ENCODE peak calls at places on chromosomes 11 and 22, in four cellular contexts. O is CD4-positive, CD25-positive, alpha-beta regulatory T cell; Q is substantia nigra; B is NCI-H510A. H is an unnamed sample.

GRCh38 chr22:37336474-37337028 is 54.2 kb downstream of the CYTH4 start:
- DNase-seq in Q (no peak), B (no peak), O (no peak), H (no peak)

GRCh38 chr11:4539603-4540219 is 5.3 kb upstream of the OR52M1 start:
- DNase-seq in Q (peak), O (peak), B (no peak), H (no peak)

GRCh38 chr22:36560001-36560400 is 31.0 kb upstream of the EIF3D start:
- DNase-seq in O (no peak), B (no peak), Q (no peak), H (no peak)

GRCh38 chr11:66543263-66544107 is 2.4 kb downstream of the ZDHHC24 start:
- DNase-seq in Q (no peak), O (peak), B (no peak), H (no peak)

GRCh38 chr11:18778468-18778867 is 13.1 kb downstream of the PTPN5 start:
- DNase-seq in Q (no peak), B (no peak), O (no peak), H (no peak)

GRCh38 chr11:132718711-132719641 is 813.3 kb downstream of the OPCML start:
- DNase-seq in B (no peak), O (peak), Q (no peak), H (peak)

GRCh38 chr22:49186756-49187155 is 640.9 kb downstream of the BRD1 start:
- DNase-seq in O (no peak), B (no peak), Q (no peak), H (no peak)

GRCh38 chr22:20867179-20868099 is 8.6 kb downstream of the SNAP29 start:
- DNase-seq in O (no peak), Q (no peak), B (no peak), H (no peak)

GRCh38 chr11:57426754-57427691 is at the start of gene SLC43A3:
- DNase-seq in O (peak), Q (peak), B (no peak), H (no peak)

GRCh38 chr22:44419429-44419828 is 78.6 kb downstream of the RTL6 start:
- DNase-seq in Q (no peak), B (no peak), O (no peak), H (no peak)

GRCh38 chr11:6402061-6402470 is 11.8 kb downstream of the SMPD1 start:
- DNase-seq in Q (no peak), O (no peak), B (no peak), H (no peak)

GRCh38 chr11:96157517-96157873 is 185.5 kb downstream of the MAML2 start:
- DNase-seq in Q (no peak), B (no peak), O (no peak), H (no peak)

H was measured in occipital lobe.